ENCODE peak calls at places on chromosomes 13 and 19, in four cellular contexts. M, H, I and G are unnamed samples.

GRCh38 chr13:106650690-106651205 is 82.8 kb upstream of the ARGLU1 start:
- DNase-seq in M (no peak), H (no peak), I (no peak), G (no peak)

GRCh38 chr13:55606045-55606665 is 1534.6 kb upstream of the PRR20A start:
- DNase-seq in M (no peak), H (no peak), I (no peak), G (no peak)

GRCh38 chr13:114068723-114069322 is 63.6 kb downstream of the RASA3 start:
- DNase-seq in M (no peak), H (no peak), I (no peak), G (peak; percentile 16)

GRCh38 chr13:36369268-36370107 is 23.3 kb upstream of the SPART start:
- DNase-seq in M (no peak), H (no peak), I (peak; percentile 37), G (no peak)

GRCh38 chr13:31119966-31120733 is 41.6 kb downstream of the HSPH1 start:
- DNase-seq in M (no peak), H (no peak), I (no peak), G (no peak)

GRCh38 chr19:31890230-31890629 is 455.2 kb upstream of the ZNF507 start:
- DNase-seq in M (no peak), H (no peak), I (no peak), G (no peak)

GRCh38 chr19:31110331-31110730 is 238.9 kb downstream of the TSHZ3 start:
- DNase-seq in M (no peak), H (peak; percentile 27), I (no peak), G (no peak)

GRCh38 chr13:52845766-52846566 is 2.5 kb downstream of the PCDH8 start:
- DNase-seq in M (no peak), H (no peak), I (no peak), G (no peak)

GRCh38 chr13:36006347-36006746 is 124.8 kb downstream of the DCLK1 start:
- DNase-seq in M (no peak), H (no peak), I (no peak), G (no peak)

GRCh38 chr19:3335431-3336350 is 30.7 kb upstream of the NFIC start:
- DNase-seq in M (no peak), H (no peak), I (no peak), G (no peak)

GRCh38 chr13:51590966-51591627 is 6.8 kb downstream of the WDFY2 start:
- DNase-seq in M (peak; percentile 51), H (peak; percentile 96), I (no peak), G (peak; percentile 92)

GRCh38 chr13:42378383-42378780 is 106.4 kb downstream of the AKAP11 start:
- DNase-seq in M (no peak), H (no peak), I (no peak), G (no peak)

GRCh38 chr19:13797870-13798269 is 2.6 kb downstream of the ZSWIM4 start:
- DNase-seq in M (no peak), H (peak; percentile 70), I (no peak), G (no peak)